ENCODE peak calls at places on chromosomes 16 and 17, in six cellular contexts. One of them, this sample, is unnamed.
A peak's percentile ranks its signal among the peaks of the same experiment; 100 is the strongest.

GRCh38 chr17:61338000-61338864 is 61.4 kb upstream of the TBX2 start:
- DNase-seq in CD4-positive, alpha-beta T cell: no peak
- DNase-seq in NCI-H1092: no peak
- DNase-seq in HFFc6: peak; percentile 94
- DNase-seq in NCI-H524: no peak
- DNase-seq in GM12864: no peak
- DNase-seq in this sample: no peak

GRCh38 chr16:50806099-50807062 is 64.5 kb downstream of the CYLD start:
- DNase-seq in CD4-positive, alpha-beta T cell: peak; percentile 80
- DNase-seq in NCI-H1092: peak; percentile 79
- DNase-seq in HFFc6: peak; percentile 86
- DNase-seq in NCI-H524: peak; percentile 93
- DNase-seq in GM12864: peak; percentile 64
- DNase-seq in this sample: peak; percentile 88

GRCh38 chr16:20359997-20360396 is 7.5 kb upstream of the UMOD start:
- DNase-seq in CD4-positive, alpha-beta T cell: no peak
- DNase-seq in NCI-H1092: no peak
- DNase-seq in HFFc6: no peak
- DNase-seq in NCI-H524: no peak
- DNase-seq in GM12864: no peak
- DNase-seq in this sample: no peak

GRCh38 chr17:71117461-71117860 is 948.1 kb downstream of the KCNJ2 start:
- DNase-seq in CD4-positive, alpha-beta T cell: no peak
- DNase-seq in NCI-H1092: no peak
- DNase-seq in HFFc6: no peak
- DNase-seq in NCI-H524: no peak
- DNase-seq in GM12864: no peak
- DNase-seq in this sample: no peak

GRCh38 chr16:88743693-88744519 is 37.6 kb downstream of the CTU2 start:
- DNase-seq in CD4-positive, alpha-beta T cell: peak; percentile 72
- DNase-seq in NCI-H1092: peak; percentile 61
- DNase-seq in HFFc6: peak; percentile 45
- DNase-seq in NCI-H524: peak; percentile 51
- DNase-seq in GM12864: peak; percentile 15
- DNase-seq in this sample: peak; percentile 5

GRCh38 chr17:64920419-64921172 is 1.3 kb upstream of the LRRC37A3 start:
- DNase-seq in CD4-positive, alpha-beta T cell: no peak
- DNase-seq in NCI-H1092: no peak
- DNase-seq in HFFc6: no peak
- DNase-seq in NCI-H524: no peak
- DNase-seq in GM12864: no peak
- DNase-seq in this sample: no peak

GRCh38 chr17:78822552-78822951 is 18.1 kb downstream of the USP36 start:
- DNase-seq in CD4-positive, alpha-beta T cell: no peak
- DNase-seq in NCI-H1092: no peak
- DNase-seq in HFFc6: peak; percentile 97
- DNase-seq in NCI-H524: no peak
- DNase-seq in GM12864: no peak
- DNase-seq in this sample: no peak

GRCh38 chr16:78469787-78470186 is 370.3 kb downstream of the WWOX start:
- DNase-seq in CD4-positive, alpha-beta T cell: no peak
- DNase-seq in NCI-H1092: no peak
- DNase-seq in HFFc6: no peak
- DNase-seq in NCI-H524: no peak
- DNase-seq in GM12864: no peak
- DNase-seq in this sample: no peak

GRCh38 chr17:202501-202951 is 21.1 kb upstream of the DOC2B start:
- DNase-seq in CD4-positive, alpha-beta T cell: no peak
- DNase-seq in NCI-H1092: no peak
- DNase-seq in HFFc6: no peak
- DNase-seq in NCI-H524: no peak
- DNase-seq in GM12864: no peak
- DNase-seq in this sample: no peak

GRCh38 chr16:50563989-50564388 is 15.8 kb downstream of the NKD1 start:
- DNase-seq in CD4-positive, alpha-beta T cell: no peak
- DNase-seq in NCI-H1092: no peak
- DNase-seq in HFFc6: no peak
- DNase-seq in NCI-H524: no peak
- DNase-seq in GM12864: no peak
- DNase-seq in this sample: no peak

GRCh38 chr17:43530303-43531081 is 15.6 kb downstream of the ETV4 start:
- DNase-seq in CD4-positive, alpha-beta T cell: no peak
- DNase-seq in NCI-H1092: peak; percentile 79
- DNase-seq in HFFc6: peak; percentile 50
- DNase-seq in NCI-H524: peak; percentile 86
- DNase-seq in GM12864: no peak
- DNase-seq in this sample: no peak

GRCh38 chr17:76416447-76416846 is 32.0 kb downstream of the SPHK1 start:
- DNase-seq in CD4-positive, alpha-beta T cell: no peak
- DNase-seq in NCI-H1092: no peak
- DNase-seq in HFFc6: no peak
- DNase-seq in NCI-H524: no peak
- DNase-seq in GM12864: no peak
- DNase-seq in this sample: no peak

GRCh38 chr17:30415491-30415890 is 36.8 kb downstream of the CPD start:
- DNase-seq in CD4-positive, alpha-beta T cell: no peak
- DNase-seq in NCI-H1092: no peak
- DNase-seq in HFFc6: peak; percentile 41
- DNase-seq in NCI-H524: no peak
- DNase-seq in GM12864: no peak
- DNase-seq in this sample: no peak

GRCh38 chr17:41538565-41538991 is 10.5 kb upstream of the KRT19 start:
- DNase-seq in CD4-positive, alpha-beta T cell: no peak
- DNase-seq in NCI-H1092: no peak
- DNase-seq in HFFc6: peak; percentile 36
- DNase-seq in NCI-H524: no peak
- DNase-seq in GM12864: no peak
- DNase-seq in this sample: no peak

This sample was measured in anterior cingulate cortex.